ENCODE peak calls at places on chromosome 14, in four cellular contexts. H is endothelial cell of umbilical vein, D is stomach, K is SK-N-SH. M is an unnamed sample.

GRCh38 chr14:92259613-92260357 is 63.2 kb upstream of the SLC24A4 start:
- DNase-seq in K (no peak), D (no peak), H (no peak), M (no peak)

GRCh38 chr14:24372701-24373416 is 4.9 kb downstream of the NFATC4 start:
- DNase-seq in D (peak; percentile 7), H (no peak), K (peak; percentile 44), M (no peak)

GRCh38 chr14:21263284-21264024 is 5.8 kb downstream of the HNRNPC start:
- DNase-seq in K (no peak), H (no peak), D (no peak), M (no peak)

GRCh38 chr14:95098984-95099599 is 58.2 kb downstream of the DICER1 start:
- DNase-seq in H (peak; percentile 25), D (peak; percentile 63), K (peak; percentile 45), M (no peak)

GRCh38 chr14:68487805-68488590 is 304.9 kb downstream of the ZFP36L1 start:
- DNase-seq in K (no peak), H (no peak), D (no peak), M (no peak)

GRCh38 chr14:54901380-54902142 is 1.1 kb downstream of the GCH1 start:
- DNase-seq in H (peak; percentile 17), K (peak; percentile 48), D (no peak), M (no peak)

GRCh38 chr14:100641274-100641860 is 54.1 kb upstream of the BEGAIN start:
- DNase-seq in H (no peak), D (no peak), K (peak; percentile 60), M (no peak)

GRCh38 chr14:77843155-77843554 is 43.2 kb downstream of the ADCK1 start:
- DNase-seq in D (no peak), K (no peak), H (no peak), M (no peak)

GRCh38 chr14:66482873-66483272 is 3.3 kb upstream of the CCDC196 start:
- DNase-seq in D (no peak), K (no peak), H (no peak), M (no peak)

GRCh38 chr14:33676135-33676566 is 274.7 kb downstream of the EGLN3 start:
- DNase-seq in H (peak; percentile 26), K (peak; percentile 24), D (no peak), M (no peak)

DNA sequence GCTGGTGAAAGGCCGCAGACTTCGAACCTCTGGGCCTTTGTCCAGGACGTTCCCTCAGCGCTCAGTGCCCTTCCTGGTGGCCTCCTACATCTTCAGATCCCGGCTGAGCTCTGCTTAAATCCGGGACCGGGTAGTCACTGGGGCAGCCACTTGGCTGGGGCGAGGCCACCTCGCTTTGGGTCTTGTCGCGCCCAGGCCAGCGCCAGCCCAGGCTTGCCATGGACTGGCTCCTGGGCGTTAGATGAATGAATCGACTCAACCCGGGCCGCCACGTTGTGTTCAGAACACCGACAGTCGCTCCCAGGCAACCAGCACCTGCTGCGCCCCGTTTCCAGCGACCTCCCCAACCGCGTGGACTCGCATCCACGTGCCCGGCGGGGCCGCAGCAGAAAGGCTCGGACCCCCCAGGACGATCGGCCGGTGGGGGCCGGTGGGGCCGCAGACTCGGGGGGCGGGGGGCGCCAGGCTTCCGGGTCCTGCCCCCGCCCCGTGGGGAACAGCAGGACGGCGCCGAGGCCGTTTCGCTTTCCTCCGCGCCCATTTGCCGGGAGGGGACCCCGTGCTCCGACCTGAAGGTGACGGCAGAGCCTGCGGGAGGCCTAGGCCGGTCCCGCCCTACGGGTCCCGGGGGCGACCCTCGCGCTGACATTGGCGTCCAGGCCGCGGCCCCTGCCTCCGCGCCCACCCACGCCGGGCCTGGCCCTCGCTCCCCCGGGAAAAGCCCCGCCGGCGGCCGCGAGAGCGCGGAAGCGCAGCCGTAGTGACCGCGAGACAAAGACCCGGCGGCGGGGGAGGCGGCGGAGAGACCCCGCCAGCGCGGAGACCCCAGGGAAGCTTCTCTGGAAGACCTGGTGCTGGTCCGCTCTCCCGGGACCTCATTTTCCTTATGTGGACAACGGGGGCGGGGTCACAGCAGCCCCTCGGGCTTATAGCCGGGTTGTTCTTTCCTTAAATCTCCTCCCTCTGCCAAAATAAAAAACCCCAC is 37.3 kb upstream of the RCOR1 start:
- DNase-seq in K (peak; percentile 29), D (peak; percentile 53), H (peak; percentile 29), M (no peak)
- H3K4me3 ChIP-seq in K (no peak overlapping the region), D (peak overlapping the region; percentile 86), H (peak overlapping the region; percentile 64), M (peak overlapping the region; percentile 92)

GRCh38 chr14:98932436-98933325 is 339.3 kb downstream of the BCL11B start:
- DNase-seq in H (no peak), K (no peak), D (no peak), M (no peak)

GRCh38 chr14:98931126-98931525 is 340.9 kb downstream of the BCL11B start:
- DNase-seq in D (no peak), K (no peak), H (no peak), M (no peak)

GRCh38 chr14:98935921-98936320 is 336.1 kb downstream of the BCL11B start:
- DNase-seq in D (no peak), K (no peak), H (no peak), M (no peak)

GRCh38 chr14:98928418-98928817 is 343.6 kb downstream of the BCL11B start:
- DNase-seq in H (no peak), K (no peak), D (no peak), M (no peak)

GRCh38 chr14:98931911-98932310 is 340.1 kb downstream of the BCL11B start:
- DNase-seq in K (no peak), H (no peak), D (peak; percentile 36), M (no peak)
- TF ChIP-seq POLR2AphosphoS5 in K (no peak), H (no peak), D (no peak), M (no peak)

GRCh38 chr14:90179357-90179756 is 77.0 kb upstream of the PSMC1 start:
- DNase-seq in K (peak; percentile 28), H (no peak), D (no peak), M (no peak)
- H3K27ac ChIP-seq in K (no peak overlapping the region), H (no peak overlapping the region), D (no peak overlapping the region), M (no peak overlapping the region)

GRCh38 chr14:106396999-106397398 is 870.6 kb downstream of the TMEM121 start:
- DNase-seq in K (no peak), D (no peak), H (no peak), M (no peak)
- H3K4me3 ChIP-seq in K (no peak overlapping the region), D (no peak overlapping the region), H (no peak overlapping the region), M (no peak overlapping the region)

DNA sequence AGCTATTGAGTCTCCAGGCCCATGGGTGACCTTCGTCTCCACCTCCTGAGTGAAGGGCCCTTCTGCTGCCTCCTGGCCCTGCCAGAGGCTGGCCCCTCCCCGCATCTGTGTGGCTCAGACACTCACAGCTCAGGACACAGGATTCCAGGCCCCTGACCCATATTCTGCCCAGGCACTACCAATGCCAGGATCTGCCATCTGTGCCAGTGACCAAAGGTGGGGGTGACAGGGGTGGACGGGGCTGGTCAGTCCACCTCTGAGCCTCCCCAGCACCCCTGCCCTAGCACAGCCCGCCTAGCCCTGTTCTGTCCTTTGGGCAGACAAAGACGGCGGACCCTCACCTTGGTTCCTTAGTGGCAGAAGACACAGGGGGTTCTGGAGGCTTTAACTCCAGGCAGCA is 2.8 kb downstream of the ASB2 start:
- DNase-seq in D (no peak), K (no peak), H (no peak), M (no peak)
- TF ChIP-seq POLR2AphosphoS5 in D (no peak), K (no peak), H (no peak), M (no peak)